ENCODE peak calls at places on chromosome 2, in four cellular contexts. L is stimulated activated CD8-positive, alpha-beta memory T cell treated with anti-CD3 and anti-CD28 coated beads, Interleukin-15, amount 100 ng/mL, for 48 hours; O is hepatocyte; V is body of pancreas. J is an unnamed sample.

GRCh38 chr2:30527859-30528258 is 80.8 kb downstream of the LCLAT1 start:
- DNase-seq in L (no peak), O (no peak), V (no peak), J (peak; percentile 21)

GRCh38 chr2:155377178-155377780 is 678.8 kb downstream of the KCNJ3 start:
- DNase-seq in L (no peak), O (peak; percentile 30), V (no peak), J (peak; percentile 63)

GRCh38 chr2:185700883-185701282 is 37.7 kb upstream of the FSIP2 start:
- DNase-seq in L (no peak), O (no peak), V (no peak), J (no peak)

GRCh38 chr2:190069936-190070696 is 7.6 kb upstream of the MSTN start:
- DNase-seq in L (no peak), O (peak; percentile 76), V (peak; percentile 62), J (peak; percentile 82)

GRCh38 chr2:18435425-18436037 is 124.9 kb downstream of the RDH14 start:
- DNase-seq in L (no peak), O (peak; percentile 79), V (no peak), J (peak; percentile 82)

GRCh38 chr2:239273280-239274234 is 127.3 kb downstream of the HDAC4 start:
- DNase-seq in L (no peak), O (no peak), V (peak; percentile 11), J (no peak)

GRCh38 chr2:226199555-226199954 is 600.1 kb downstream of the IRS1 start:
- DNase-seq in L (no peak), O (no peak), V (no peak), J (no peak)

GRCh38 chr2:141923657-141924056 is 207.2 kb downstream of the LRP1B start:
- DNase-seq in L (no peak), O (no peak), V (no peak), J (peak; percentile 41)

GRCh38 chr2:190649035-190649797 is at the start of gene NAB1:
- DNase-seq in L (peak; percentile 63), O (no peak), V (peak; percentile 54), J (no peak)

GRCh38 chr2:128736046-128736688 is 417.5 kb upstream of the HS6ST1 start:
- DNase-seq in L (no peak), O (no peak), V (no peak), J (no peak)

GRCh38 chr2:32864761-32865160 is 82.0 kb upstream of the LTBP1 start:
- DNase-seq in L (no peak), O (no peak), V (no peak), J (no peak)

GRCh38 chr2:84969511-84970265 is 1.3 kb upstream of the KCMF1 start:
- DNase-seq in L (no peak), O (no peak), V (no peak), J (peak; percentile 26)

GRCh38 chr2:8983571-8983970 is 19.9 kb downstream of the MBOAT2 start:
- DNase-seq in L (no peak), O (no peak), V (no peak), J (no peak)

GRCh38 chr2:38935568-38936172 is 46.0 kb downstream of the ARHGEF33 start:
- DNase-seq in L (no peak), O (no peak), V (no peak), J (peak; percentile 59)

GRCh38 chr2:112644155-112644932 is 1.4 kb upstream of the SLC20A1 start:
- DNase-seq in L (no peak), O (peak; percentile 79), V (peak; percentile 25), J (peak; percentile 92)

GRCh38 chr2:69490486-69490885 is 53.3 kb upstream of the NFU1 start:
- DNase-seq in L (no peak), O (no peak), V (no peak), J (no peak)

GRCh38 chr2:239380831-239381708 is 19.8 kb downstream of the HDAC4 start:
- DNase-seq in L (peak; percentile 54), O (no peak), V (no peak), J (no peak)

GRCh38 chr2:5869871-5870375 is 177.7 kb downstream of the SOX11 start:
- DNase-seq in L (no peak), O (no peak), V (no peak), J (no peak)

GRCh38 chr2:25078171-25079049 is 36.5 kb downstream of the EFR3B start:
- DNase-seq in L (no peak), O (peak; percentile 68), V (no peak), J (peak; percentile 93)

GRCh38 chr2:234412726-234413125 is 84.2 kb downstream of the ARL4C start:
- DNase-seq in L (no peak), O (no peak), V (no peak), J (peak; percentile 55)

GRCh38 chr2:44940053-44940494 is 1.4 kb upstream of the SIX3 start:
- DNase-seq in L (no peak), O (no peak), V (no peak), J (no peak)

GRCh38 chr2:121976912-121977311 is 221.5 kb downstream of the TSN start:
- DNase-seq in L (no peak), O (no peak), V (no peak), J (no peak)

GRCh38 chr2:64311191-64311910 is 142.6 kb upstream of the LGALSL start:
- DNase-seq in L (no peak), O (no peak), V (no peak), J (no peak)

GRCh38 chr2:118278046-118278445 is 189.8 kb downstream of the INSIG2 start:
- DNase-seq in L (no peak), O (no peak), V (no peak), J (no peak)

GRCh38 chr2:1887106-1887505 is 142.8 kb upstream of the PXDN start:
- DNase-seq in L (no peak), O (no peak), V (no peak), J (no peak)

GRCh38 chr2:218260742-218261423 is at the start of gene GPBAR1:
- DNase-seq in L (no peak), O (peak; percentile 67), V (peak; percentile 46), J (no peak)